ENCODE peak calls at places on chromosomes 11 and 22, in nine cellular contexts. D is GM23338, K is posterior vena cava, H is cardiac muscle cell, A is NCI-H460, B is M059J, R is left colon, X is GDM1, F is right atrium auricular region. J is an unnamed sample.

GRCh38 chr11:104254347-104254746 is 90.4 kb upstream of the PDGFD start:
- DNase-seq in D (peak; percentile 92), K (no peak), H (peak; percentile 70), A (peak; percentile 14), B (peak; percentile 49), R (peak; percentile 12), X (peak; percentile 14), F (no peak), J (peak; percentile 14)

GRCh38 chr11:27201454-27202302 is 161.1 kb downstream of the BBOX1 start:
- DNase-seq in D (peak; percentile 32), K (peak; percentile 81), H (peak; percentile 79), A (peak; percentile 75), B (peak; percentile 96), R (peak; percentile 98), X (no peak), F (peak; percentile 91), J (peak; percentile 77)

GRCh38 chr22:25716637-25717036 is 25.4 kb upstream of the MYO18B start:
- DNase-seq in D (no peak), K (no peak), H (no peak), A (no peak), B (no peak), R (no peak), X (no peak), F (peak; percentile 21), J (no peak)

GRCh38 chr11:121235057-121235456 is 57.5 kb upstream of the SC5D start:
- DNase-seq in D (no peak), K (no peak), H (no peak), A (no peak), B (peak; percentile 35), R (no peak), X (no peak), F (no peak), J (no peak)

GRCh38 chr11:88428959-88429358 is 91.4 kb upstream of the CTSC start:
- DNase-seq in D (peak; percentile 26), K (no peak), H (no peak), A (no peak), B (no peak), R (no peak), X (no peak), F (no peak), J (no peak)

GRCh38 chr11:72681226-72682153 is 7.3 kb upstream of the PDE2A start:
- DNase-seq in D (no peak), K (no peak), H (no peak), A (no peak), B (peak; percentile 29), R (no peak), X (no peak), F (no peak), J (no peak)

GRCh38 chr11:131858495-131858894 is 488.1 kb downstream of the NTM start:
- DNase-seq in D (no peak), K (no peak), H (no peak), A (no peak), B (no peak), R (no peak), X (no peak), F (no peak), J (no peak)

GRCh38 chr11:19259487-19260345 is 19.0 kb upstream of the E2F8 start:
- DNase-seq in D (peak; percentile 68), K (peak; percentile 89), H (peak; percentile 74), A (peak; percentile 38), B (peak; percentile 58), R (peak; percentile 79), X (peak; percentile 37), F (peak; percentile 79), J (peak; percentile 59)

GRCh38 chr22:24190159-24190540 is 8.9 kb downstream of the SUSD2 start:
- DNase-seq in D (no peak), K (no peak), H (no peak), A (no peak), B (no peak), R (no peak), X (no peak), F (no peak), J (no peak)

GRCh38 chr11:58530236-58530635 is 22.3 kb upstream of the OR5B21 start:
- DNase-seq in D (no peak), K (no peak), H (no peak), A (no peak), B (no peak), R (no peak), X (no peak), F (no peak), J (no peak)

GRCh38 chr22:38923463-38924196 is 33.8 kb upstream of the APOBEC3A start:
- DNase-seq in D (peak; percentile 62), K (peak; percentile 92), H (peak; percentile 87), A (peak; percentile 79), B (peak; percentile 83), R (peak; percentile 75), X (no peak), F (peak; percentile 89), J (peak; percentile 88)

GRCh38 chr11:63553759-63554158 is 9.4 kb downstream of the PLAAT2 start:
- DNase-seq in D (no peak), K (no peak), H (peak; percentile 65), A (no peak), B (peak; percentile 24), R (no peak), X (no peak), F (no peak), J (no peak)

GRCh38 chr11:12397953-12398352 is 20.6 kb downstream of the PARVA start:
- DNase-seq in D (no peak), K (no peak), H (peak; percentile 96), A (no peak), B (peak; percentile 96), R (no peak), X (no peak), F (peak; percentile 84), J (peak; percentile 91)

GRCh38 chr11:3722100-3722499 is 50.9 kb upstream of the CHRNA10 start:
- DNase-seq in D (no peak), K (no peak), H (no peak), A (no peak), B (no peak), R (no peak), X (no peak), F (no peak), J (no peak)

GRCh38 chr11:58958500-58958899 is 19.2 kb downstream of the GLYATL1 start:
- DNase-seq in D (peak; percentile 73), K (no peak), H (peak; percentile 2), A (no peak), B (peak; percentile 5), R (peak; percentile 70), X (peak; percentile 4), F (no peak), J (no peak)

GRCh38 chr11:117662870-117663269 is 134.1 kb downstream of the DSCAML1 start:
- DNase-seq in D (no peak), K (no peak), H (no peak), A (no peak), B (no peak), R (no peak), X (no peak), F (no peak), J (no peak)

GRCh38 chr11:46492540-46492939 is 101.0 kb upstream of the CHRM4 start:
- DNase-seq in D (no peak), K (no peak), H (no peak), A (no peak), B (no peak), R (peak; percentile 57), X (no peak), F (no peak), J (no peak)

GRCh38 chr11:14253878-14254277 is 105.1 kb downstream of the RRAS2 start:
- DNase-seq in D (no peak), K (no peak), H (no peak), A (no peak), B (no peak), R (no peak), X (no peak), F (no peak), J (no peak)

GRCh38 chr11:6745018-6745417 is 26.8 kb downstream of the OR2AG2 start:
- DNase-seq in D (no peak), K (no peak), H (no peak), A (no peak), B (no peak), R (no peak), X (no peak), F (no peak), J (no peak)

GRCh38 chr22:24938741-24939341 is 7.7 kb downstream of the LHFPL7 start:
- DNase-seq in D (peak; percentile 94), K (no peak), H (peak; percentile 60), A (peak; percentile 34), B (peak; percentile 41), R (no peak), X (no peak), F (no peak), J (peak; percentile 32)

GRCh38 chr22:39699631-39700348 is 129.2 kb downstream of the CACNA1I start:
- DNase-seq in D (no peak), K (no peak), H (no peak), A (no peak), B (no peak), R (no peak), X (no peak), F (no peak), J (no peak)

GRCh38 chr11:15783619-15784018 is 572.7 kb downstream of the SOX6 start:
- DNase-seq in D (peak; percentile 11), K (no peak), H (no peak), A (no peak), B (no peak), R (no peak), X (no peak), F (no peak), J (no peak)

GRCh38 chr11:62880231-62880802 is 379 bp upstream of the SLC3A2 start:
- DNase-seq in D (no peak), K (peak; percentile 90), H (peak; percentile 90), A (no peak), B (peak; percentile 80), R (no peak), X (peak; percentile 37), F (no peak), J (peak; percentile 69)

GRCh38 chr11:10654211-10655150 is 39.1 kb downstream of the IRAG1 start:
- DNase-seq in D (peak; percentile 67), K (no peak), H (peak; percentile 85), A (peak; percentile 45), B (peak; percentile 77), R (no peak), X (peak; percentile 40), F (no peak), J (peak; percentile 63)

GRCh38 chr22:18070556-18071306 is 7.1 kb upstream of the PEX26 start:
- DNase-seq in D (peak; percentile 24), K (peak; percentile 52), H (no peak), A (no peak), B (no peak), R (peak; percentile 54), X (no peak), F (no peak), J (no peak)

GRCh38 chr11:101915811-101916291 is 471 bp downstream of the ANGPTL5 start:
- DNase-seq in D (peak; percentile 13), K (no peak), H (peak; percentile 70), A (peak; percentile 41), B (peak; percentile 76), R (no peak), X (no peak), F (no peak), J (peak; percentile 56)

GRCh38 chr11:101342307-101342706 is 212.7 kb upstream of the PGR start:
- DNase-seq in D (no peak), K (no peak), H (no peak), A (no peak), B (no peak), R (no peak), X (no peak), F (no peak), J (no peak)

J was measured in astrocyte of the spinal cord.